ENCODE peak calls at places on chromosomes 13 and 19, in six cellular contexts. F, J, E, W, D and M are unnamed samples.

GRCh38 chr13:114298866-114299265 is 15.4 kb upstream of the CHAMP1 start:
- DNase-seq in F (no peak), D (no peak), W (no peak), E (no peak), J (no peak), M (no peak)

GRCh38 chr13:84263354-84264069 is 381.2 kb upstream of the SLITRK1 start:
- DNase-seq in D (no peak), F (no peak), E (no peak), J (no peak), W (no peak), M (no peak)

GRCh38 chr19:1082165-1082927 is 12.8 kb downstream of the POLR2E start:
- DNase-seq in W (peak), D (no peak), E (peak), J (no peak), F (no peak), M (peak)

GRCh38 chr13:102517959-102518358 is 78.8 kb upstream of the TPP2 start:
- DNase-seq in W (no peak), J (no peak), E (no peak), F (no peak), D (no peak), M (no peak)

GRCh38 chr13:51614350-51614786 is 30.1 kb downstream of the WDFY2 start:
- DNase-seq in D (no peak), E (no peak), F (no peak), W (peak), J (peak), M (no peak)

GRCh38 chr19:49154279-49154678 is 917 bp downstream of the HRC start:
- DNase-seq in E (no peak), F (no peak), D (no peak), W (no peak), J (no peak), M (no peak)

GRCh38 chr19:41904118-41904870 is 21.3 kb downstream of the ARHGEF1 start:
- DNase-seq in E (no peak), F (no peak), D (no peak), J (no peak), W (no peak), M (peak)

GRCh38 chr13:29978211-29978610 is 127.8 kb upstream of the UBL3 start:
- DNase-seq in F (no peak), E (no peak), W (no peak), J (no peak), D (no peak), M (no peak)

GRCh38 chr19:35509861-35510625 is 3.4 kb downstream of the DMKN start:
- DNase-seq in D (no peak), J (peak), W (peak), F (peak), E (peak), M (peak)

GRCh38 chr13:50323440-50324070 is 308.3 kb downstream of the KCNRG start:
- DNase-seq in D (no peak), J (no peak), W (no peak), E (no peak), F (no peak), M (no peak)

GRCh38 chr19:55676384-55676783 is 1.4 kb downstream of the EPN1 start:
- DNase-seq in J (no peak), D (no peak), E (no peak), W (no peak), F (no peak), M (no peak)

GRCh38 chr13:52782486-52783448 is 43.1 kb upstream of the CNMD start:
- DNase-seq in J (peak), D (no peak), F (no peak), E (no peak), W (no peak), M (no peak)

GRCh38 chr13:25118371-25118770 is 22.4 kb downstream of the PABPC3 start:
- DNase-seq in E (peak), D (no peak), F (no peak), W (no peak), J (no peak), M (no peak)

GRCh38 chr13:48580185-48580803 is 47.4 kb upstream of the RCBTB2 start:
- DNase-seq in F (peak), W (peak), E (peak), D (peak), J (peak), M (no peak)

GRCh38 chr19:9796113-9796773 is 22.6 kb downstream of the FBXL12 start:
- DNase-seq in F (peak), J (peak), D (peak), E (peak), W (peak), M (peak)

DNA sequence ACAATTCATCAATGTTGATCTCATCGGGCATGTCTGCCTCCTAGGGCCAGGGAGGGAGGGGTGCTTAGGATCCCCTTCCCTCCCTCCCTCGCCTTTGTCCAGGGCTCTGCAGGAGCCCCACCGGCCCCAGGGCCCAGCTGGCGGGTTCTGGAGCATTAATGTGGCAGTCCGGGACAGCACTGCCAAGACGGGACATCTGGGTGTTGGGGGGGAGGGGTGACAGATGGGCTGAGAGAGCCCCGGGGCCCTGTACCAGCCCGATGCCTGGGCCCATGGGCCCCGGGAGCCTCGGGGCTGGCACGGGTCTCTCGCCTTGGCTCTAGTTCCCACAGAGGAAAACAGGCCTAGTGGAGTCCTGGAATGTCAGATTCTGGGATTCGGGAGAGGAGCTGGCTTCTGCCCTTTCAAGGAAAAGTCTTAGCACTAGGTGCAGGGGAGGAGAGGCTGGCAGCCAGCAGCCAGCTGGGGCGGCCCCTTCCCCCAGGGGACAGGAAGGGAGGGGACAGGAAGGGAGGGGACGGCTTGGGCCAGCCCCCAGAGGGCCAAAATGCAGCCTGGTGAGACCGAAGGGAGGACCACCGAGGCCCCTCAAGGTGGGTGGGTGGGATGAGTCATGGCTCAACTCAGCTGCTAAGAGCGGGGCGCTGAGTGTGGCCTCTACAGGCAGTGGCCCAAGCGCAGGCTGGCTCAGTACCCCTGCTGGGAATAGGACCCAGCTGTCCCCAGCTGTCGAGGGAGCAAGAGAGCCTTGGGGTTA is 3.1 kb downstream of the PPP1R14A start:
- DNase-seq in E (no peak), J (peak), F (no peak), W (peak), D (peak), M (no peak)
- H3K27ac ChIP-seq in E (no peak), J (peak), F (peak), W (no peak), D (peak), M (peak)

GRCh38 chr19:57244513-57244912 is 4.1 kb downstream of the ZNF805 start:
- DNase-seq in F (no peak), W (no peak), E (no peak), J (no peak), D (no peak), M (no peak)

GRCh38 chr19:57241181-57241580 is 749 bp downstream of the ZNF805 start:
- DNase-seq in E (no peak), J (no peak), D (no peak), F (peak), W (no peak), M (no peak)

GRCh38 chr19:57240311-57241090 is at the start of gene ZNF805:
- DNase-seq in F (peak), D (peak), J (peak), E (peak), W (peak), M (peak)

GRCh38 chr19:57242821-57243220 is 2.4 kb downstream of the ZNF805 start:
- DNase-seq in J (no peak), W (no peak), E (no peak), F (no peak), D (no peak), M (no peak)

GRCh38 chr19:57239982-57240310 is 486 bp upstream of the ZNF805 start:
- DNase-seq in E (no peak), D (no peak), J (no peak), W (no peak), F (no peak), M (no peak)
- H3K27ac ChIP-seq in E (peak), D (peak), J (peak), W (peak), F (peak), M (peak)

DNA sequence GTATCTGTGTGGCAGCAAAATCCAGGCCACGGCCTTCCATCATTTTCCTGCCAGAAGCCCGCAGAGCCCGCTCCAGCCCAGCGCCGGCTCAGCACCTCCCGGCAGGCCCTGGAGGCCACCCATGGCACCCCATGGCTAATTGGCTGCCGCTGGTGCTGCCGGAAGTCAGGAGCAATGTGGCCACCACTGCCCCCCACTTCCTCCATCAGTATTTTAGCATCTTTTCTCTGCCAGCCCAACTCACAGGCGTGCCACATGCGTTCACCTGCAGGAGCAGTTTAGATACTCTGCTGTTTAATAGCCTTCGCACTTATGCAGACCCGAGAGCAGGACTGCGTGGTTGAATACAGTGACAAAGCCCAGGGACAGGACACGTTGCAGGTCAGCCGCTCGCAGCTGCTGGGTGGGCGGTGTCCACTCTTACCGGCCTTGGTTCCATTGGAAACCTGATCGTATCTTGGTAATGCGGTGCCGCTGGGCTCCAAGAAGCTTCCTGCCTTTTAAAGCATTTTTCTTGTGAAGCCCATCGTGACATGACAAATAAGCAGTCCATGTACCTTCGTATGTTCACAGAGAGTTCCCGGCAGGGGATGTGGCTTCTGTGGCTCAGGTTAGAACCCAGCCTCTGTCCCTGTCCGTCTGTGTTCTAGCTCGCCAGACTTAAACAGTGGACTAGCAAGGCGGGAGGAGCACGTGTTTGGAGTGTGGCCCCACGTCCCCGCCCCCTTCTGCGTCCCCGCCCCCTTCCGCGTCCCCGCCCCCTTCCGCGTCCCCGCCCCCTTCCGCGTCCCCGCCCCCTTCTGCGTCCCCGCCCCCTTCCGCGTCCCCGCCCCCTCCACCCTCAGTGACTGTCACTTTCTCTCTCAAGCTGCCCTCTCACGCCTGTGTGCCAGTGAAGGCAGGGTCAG is 162.0 kb upstream of the SOX1 start:
- DNase-seq in F (peak), E (peak), W (no peak), J (no peak), D (no peak), M (peak)
- H3K27ac ChIP-seq in F (no peak), E (no peak), W (no peak), J (no peak), D (no peak), M (no peak)

DNA sequence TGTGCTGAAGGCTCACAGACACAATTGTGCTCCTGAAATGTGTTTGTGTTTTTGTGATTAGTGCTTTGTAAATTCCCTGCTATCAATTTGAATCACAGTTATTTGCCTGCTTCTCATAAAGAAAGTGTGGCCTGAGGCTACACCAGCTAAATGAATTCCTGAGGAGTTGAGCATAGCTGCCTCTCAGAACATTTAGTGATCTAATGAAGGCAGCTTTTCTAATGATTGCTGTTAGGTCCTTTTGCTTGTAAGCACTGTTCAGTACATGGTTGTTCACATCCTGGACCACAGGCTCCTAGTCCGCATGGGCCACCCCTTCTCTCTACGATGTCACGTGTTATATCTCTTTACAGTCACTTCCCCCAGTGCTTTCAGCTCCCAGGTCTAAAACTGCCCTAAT is 238.2 kb downstream of the B3GLCT start:
- DNase-seq in J (no peak), W (no peak), D (no peak), E (no peak), F (no peak), M (no peak)
- H3K27ac ChIP-seq in J (no peak), W (no peak), D (no peak), E (no peak), F (no peak), M (no peak)

GRCh38 chr19:14497347-14497921 is 1.5 kb upstream of the GIPC1 start:
- DNase-seq in F (peak), D (peak), J (no peak), W (no peak), E (no peak), M (peak)
- H3K27ac ChIP-seq in F (peak), D (peak), J (peak), W (no peak), E (no peak), M (peak)

GRCh38 chr13:33003458-33004019 is 12.7 kb upstream of the KL start:
- DNase-seq in J (no peak), F (no peak), D (no peak), W (no peak), E (no peak), M (no peak)
- H3K27ac ChIP-seq in J (peak), F (peak), D (no peak), W (no peak), E (no peak), M (peak)

DNA sequence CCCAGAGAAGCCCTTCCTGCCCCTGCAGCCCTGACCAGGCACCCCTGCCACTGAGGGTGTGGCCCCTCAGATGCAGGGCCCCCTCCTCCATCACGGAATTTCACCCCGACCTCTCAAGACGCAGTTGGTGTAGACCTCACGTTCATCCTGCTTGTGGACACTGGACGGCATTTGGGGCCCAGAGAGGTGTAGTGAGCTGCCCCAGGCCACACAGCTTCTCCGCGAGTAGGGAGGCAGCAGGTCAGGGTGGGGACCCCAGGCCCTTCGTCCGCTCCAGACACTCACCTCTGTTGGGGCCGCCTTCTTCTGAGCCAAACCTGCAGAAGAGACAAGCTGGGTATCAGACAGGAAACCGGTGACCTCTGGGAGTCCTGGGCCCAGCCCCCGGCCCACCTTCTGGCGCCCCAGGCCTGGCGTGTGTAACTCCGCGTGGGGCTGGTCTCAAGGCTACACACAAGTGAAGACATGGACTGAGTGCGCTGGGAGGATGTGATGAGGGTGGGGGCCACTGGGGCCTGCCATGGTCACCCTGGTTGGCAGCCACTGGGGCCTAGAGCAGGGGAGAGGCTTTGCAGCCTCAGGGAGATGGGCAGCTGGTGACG is 33.1 kb downstream of the PIP5K1C start:
- DNase-seq in E (no peak), F (no peak), J (no peak), D (no peak), W (no peak), M (no peak)
- H3K27ac ChIP-seq in E (no peak), F (peak), J (peak), D (no peak), W (no peak), M (no peak)

GRCh38 chr19:46367434-46367833 is 20.5 kb downstream of the PPP5C start:
- DNase-seq in J (no peak), W (no peak), D (no peak), F (no peak), E (no peak), M (no peak)

GRCh38 chr19:46366620-46367277 is 19.9 kb downstream of the PPP5C start:
- DNase-seq in E (no peak), D (no peak), F (no peak), J (no peak), W (no peak), M (no peak)

GRCh38 chr19:46371371-46371901 is 24.5 kb downstream of the PPP5C start:
- DNase-seq in F (no peak), D (no peak), E (no peak), W (no peak), J (no peak), M (no peak)

GRCh38 chr19:46368116-46368515 is 21.2 kb downstream of the PPP5C start:
- DNase-seq in E (no peak), D (no peak), F (no peak), W (no peak), J (no peak), M (no peak)

DNA sequence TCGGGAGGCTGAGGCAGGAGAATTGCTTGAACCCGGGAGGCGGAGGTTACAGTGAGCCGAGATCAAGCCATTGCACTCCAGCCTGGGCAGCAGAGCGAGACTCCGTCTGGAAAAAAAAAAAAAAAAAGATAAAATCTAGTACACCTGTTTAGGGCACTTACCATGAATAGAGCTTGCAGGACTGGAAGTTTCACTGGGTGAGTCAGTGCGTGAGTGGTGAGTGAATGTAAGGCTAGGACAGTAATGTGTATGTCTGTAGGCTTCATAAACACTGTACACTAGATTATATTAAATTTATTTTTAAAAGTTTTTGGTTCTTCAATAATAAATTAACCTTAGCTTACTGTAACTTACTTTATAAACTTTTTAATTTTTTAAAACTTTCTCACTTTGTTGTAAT is 22.9 kb downstream of the PPP5C start:
- DNase-seq in F (no peak), D (no peak), J (no peak), W (no peak), E (no peak), M (no peak)
- H3K27ac ChIP-seq in F (no peak), D (no peak), J (no peak), W (no peak), E (no peak), M (no peak)

DNA sequence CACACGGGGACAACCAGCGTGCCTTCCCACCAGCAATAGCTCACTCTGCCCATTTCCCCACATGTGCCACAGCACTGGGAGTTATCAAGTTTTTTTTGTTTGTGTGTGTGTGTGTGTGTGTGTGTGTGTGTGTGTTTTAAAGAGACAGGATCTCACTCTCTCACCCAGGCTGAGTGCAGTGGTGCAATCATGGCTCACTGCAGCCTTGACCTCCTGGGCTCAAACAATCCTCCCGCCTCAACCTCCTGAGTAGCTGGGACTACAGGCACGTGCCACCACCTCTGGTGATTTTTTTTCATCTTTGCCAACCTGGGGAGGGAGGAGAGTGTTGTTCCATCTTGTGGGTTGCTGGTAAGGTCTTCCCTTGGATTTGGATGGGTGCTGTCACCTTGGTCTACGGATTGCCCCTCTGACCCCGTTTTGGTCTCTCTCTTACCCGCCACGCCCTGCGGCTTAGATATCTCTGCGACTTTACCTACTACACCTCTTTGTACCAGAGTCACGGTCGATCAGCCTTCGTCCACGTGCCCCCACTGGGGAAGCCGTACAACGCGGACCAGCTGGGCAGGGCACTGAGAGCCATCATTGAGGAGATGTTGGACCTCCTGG is 22.6 kb downstream of the PGPEP1 start:
- DNase-seq in D (no peak), F (no peak), E (no peak), W (no peak), J (no peak), M (no peak)
- H3K27ac ChIP-seq in D (no peak), F (no peak), E (no peak), W (no peak), J (peak), M (no peak)